ENCODE peak calls at places on chromosomes 7 and 10, in eight cellular contexts. S is epithelial cell of esophagus, N is Caco-2, B is AG04450, P is GM20000, O is HFF-Myc, W is astrocyte of the cerebellum, Q is astrocyte of the spinal cord. R is an unnamed sample.

GRCh38 chr7:27576360-27576944 is 86.2 kb downstream of the HIBADH start:
- DNase-seq in O (peak; percentile 31), S (peak; percentile 57), P (peak; percentile 41), B (peak; percentile 3), Q (peak; percentile 48), W (peak; percentile 23), N (no peak), R (no peak)

GRCh38 chr7:98423043-98423442 is 22.2 kb upstream of the BAIAP2L1 start:
- DNase-seq in B (no peak), S (peak; percentile 23), W (no peak), Q (peak; percentile 19), P (no peak), N (peak; percentile 47), O (no peak), R (no peak)

GRCh38 chr7:29147821-29148220 is 1.5 kb upstream of the CPVL start:
- DNase-seq in O (no peak), N (no peak), W (no peak), B (no peak), S (no peak), P (no peak), Q (no peak), R (no peak)

GRCh38 chr10:34437897-34438296 is 377.2 kb downstream of the PARD3 start:
- DNase-seq in N (no peak), S (no peak), P (no peak), W (no peak), B (no peak), O (no peak), Q (no peak), R (no peak)

GRCh38 chr7:54811016-54811924 is 52.3 kb upstream of the SEC61G start:
- DNase-seq in N (no peak), Q (peak; percentile 90), O (peak; percentile 84), S (no peak), B (peak; percentile 74), P (no peak), W (peak; percentile 83), R (no peak)

GRCh38 chr10:100656479-100656878 is 88.9 kb upstream of the PAX2 start:
- DNase-seq in N (peak; percentile 63), B (no peak), P (no peak), W (no peak), O (no peak), Q (no peak), S (peak; percentile 85), R (no peak)

GRCh38 chr7:129270077-129270476 is 45.2 kb downstream of the AHCYL2 start:
- DNase-seq in P (no peak), B (no peak), Q (no peak), N (no peak), W (no peak), O (no peak), S (no peak), R (no peak)

GRCh38 chr10:124916098-124916584 is 25.8 kb upstream of the ZRANB1 start:
- DNase-seq in Q (no peak), O (no peak), N (no peak), P (no peak), S (peak; percentile 28), W (no peak), B (no peak), R (no peak)

GRCh38 chr7:22597845-22598244 is 97.9 kb upstream of the STEAP1B start:
- DNase-seq in O (peak; percentile 20), Q (peak; percentile 81), S (peak; percentile 70), W (no peak), B (no peak), N (no peak), P (no peak), R (no peak)

GRCh38 chr10:102450374-102451104 is 804 bp downstream of the C10orf95 start:
- DNase-seq in P (peak; percentile 94), S (peak; percentile 89), B (no peak), Q (peak; percentile 56), N (peak; percentile 89), W (no peak), O (no peak), R (peak; percentile 56)

GRCh38 chr10:119942973-119943372 is 50.4 kb downstream of the SEC23IP start:
- DNase-seq in W (no peak), B (no peak), O (no peak), Q (peak; percentile 34), S (no peak), P (no peak), N (no peak), R (no peak)

GRCh38 chr7:2824678-2825461 is 19.2 kb downstream of the GNA12 start:
- DNase-seq in B (no peak), O (no peak), P (peak; percentile 46), Q (no peak), W (no peak), N (no peak), S (no peak), R (no peak)

GRCh38 chr7:51452694-51453093 is 136.1 kb upstream of the COBL start:
- DNase-seq in P (no peak), N (no peak), O (no peak), B (no peak), W (no peak), Q (no peak), S (no peak), R (no peak)

GRCh38 chr7:44549457-44549856 is 8.3 kb upstream of the NPC1L1 start:
- DNase-seq in Q (no peak), B (no peak), O (no peak), S (no peak), W (no peak), P (no peak), N (no peak), R (no peak)

GRCh38 chr10:77456414-77456813 is 181.2 kb downstream of the KCNMA1 start:
- DNase-seq in Q (no peak), B (no peak), W (no peak), O (no peak), S (no peak), P (no peak), N (no peak), R (no peak)

GRCh38 chr7:87564290-87564963 is 36.3 kb downstream of the ABCB1 start:
- DNase-seq in P (peak; percentile 25), N (peak; percentile 84), S (peak; percentile 47), W (no peak), B (no peak), O (no peak), Q (no peak), R (peak; percentile 1)

GRCh38 chr7:55427800-55428199 is 62.7 kb downstream of the LANCL2 start:
- DNase-seq in Q (no peak), O (no peak), N (no peak), P (no peak), S (no peak), B (no peak), W (no peak), R (no peak)

GRCh38 chr7:151225948-151226510 is 976 bp downstream of the ABCF2 start:
- DNase-seq in B (no peak), W (no peak), S (peak; percentile 54), P (no peak), O (no peak), Q (no peak), N (no peak), R (no peak)

GRCh38 chr10:7045891-7046599 is 364.8 kb downstream of the SFMBT2 start:
- DNase-seq in P (peak; percentile 20), S (no peak), O (no peak), N (no peak), B (no peak), Q (no peak), W (no peak), R (no peak)

GRCh38 chr7:68432585-68432984 is 1165.7 kb upstream of the AUTS2 start:
- DNase-seq in S (no peak), Q (no peak), B (no peak), W (no peak), N (no peak), O (no peak), P (no peak), R (no peak)

GRCh38 chr10:31694929-31695837 is 233.4 kb downstream of the ARHGAP12 start:
- DNase-seq in Q (no peak), S (no peak), W (no peak), B (no peak), N (no peak), P (no peak), O (no peak), R (no peak)

GRCh38 chr7:27161214-27161720 is 4.1 kb downstream of the HOXA9 start:
- DNase-seq in N (peak; percentile 36), B (no peak), O (no peak), S (no peak), Q (no peak), W (no peak), P (no peak), R (no peak)

GRCh38 chr7:116395125-116395791 is 104.3 kb upstream of the CAV2 start:
- DNase-seq in S (peak; percentile 96), N (no peak), O (peak; percentile 43), B (peak; percentile 66), P (no peak), W (peak; percentile 68), Q (peak; percentile 91), R (no peak)

GRCh38 chr10:118342638-118343020 is 505 bp upstream of the FAM204A start:
- DNase-seq in W (no peak), N (no peak), O (no peak), B (no peak), Q (no peak), P (no peak), S (peak; percentile 5), R (no peak)

GRCh38 chr10:31083765-31084184 is 52.1 kb upstream of the ZNF438 start:
- DNase-seq in Q (peak; percentile 36), P (peak; percentile 57), B (no peak), W (no peak), O (peak; percentile 50), N (peak; percentile 61), S (peak; percentile 73), R (peak; percentile 34)

GRCh38 chr10:72367301-72367970 is 12.7 kb upstream of the DNAJB12 start:
- DNase-seq in O (no peak), W (peak; percentile 80), Q (peak; percentile 78), P (no peak), B (no peak), S (no peak), N (no peak), R (no peak)
- TF ChIP-seq CTCF in O (no peak), W (no peak), Q (no peak), P (no peak), B (no peak), S (no peak), N (no peak), R (no peak)

GRCh38 chr10:71429304-71429703 is 32.6 kb downstream of the CDH23 start:
- DNase-seq in S (no peak), B (no peak), P (no peak), W (no peak), Q (no peak), N (peak; percentile 24), O (no peak), R (no peak)
- TF ChIP-seq CTCF in S (no peak), B (no peak), P (no peak), W (no peak), Q (no peak), N (no peak), O (no peak), R (no peak)

DNA sequence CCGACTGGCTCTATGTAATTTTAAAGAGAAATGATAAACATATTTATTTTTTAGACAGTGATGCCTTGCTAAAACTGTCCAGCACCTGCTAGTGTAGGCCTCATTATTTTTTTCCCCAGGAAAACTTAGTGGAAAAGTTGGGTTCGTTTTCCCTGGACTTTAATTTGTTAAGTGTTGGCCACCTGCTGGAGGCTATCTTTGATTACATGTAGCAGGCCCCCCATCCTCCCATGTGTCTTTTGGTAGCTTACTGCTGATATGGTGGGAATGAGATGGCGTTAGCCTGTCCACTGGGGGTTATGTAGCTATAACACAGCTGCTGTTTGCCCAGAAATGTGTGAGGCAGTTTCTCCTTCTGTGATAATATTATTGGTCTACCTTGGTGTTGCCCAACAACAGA is 265.0 kb downstream of the SORCS3 start:
- DNase-seq in W (no peak), O (no peak), B (no peak), N (no peak), P (no peak), Q (no peak), S (no peak), R (no peak)
- TF ChIP-seq CTCF in W (no peak), O (no peak), B (no peak), N (no peak), P (no peak), Q (no peak), S (no peak), R (peak; percentile 34)

GRCh38 chr7:127629268-127629854 is 11.4 kb upstream of the PAX4 start:
- DNase-seq in B (no peak), O (no peak), W (no peak), Q (no peak), S (peak; percentile 37), P (no peak), N (peak; percentile 74), R (peak; percentile 9)
- TF ChIP-seq CTCF in B (peak; percentile 40), O (peak; percentile 60), W (peak; percentile 39), Q (peak; percentile 44), S (peak; percentile 49), P (peak; percentile 32), N (peak; percentile 82), R (peak; percentile 56)